ENCODE peak calls at places on chromosomes 7 and 10, in eight cellular contexts. W is activated CD8-positive, alpha-beta memory T cell treated with anti-CD3 and anti-CD28 coated beads, Interleukin-2, amount 50 U/mL, for 48 hours; G is epithelial cell of proximal tubule; Q is cardiac muscle cell; Y is D721Med; K is CD4-positive, alpha-beta T cell; Z is effector memory CD8-positive, alpha-beta T cell; H is amniotic stem cell. S is an unnamed sample.

GRCh38 chr10:119340893-119341235 is 133.5 kb downstream of the GRK5 start:
- DNase-seq in K (no peak), W (no peak), H (no peak), Y (no peak), Z (no peak), G (no peak), Q (no peak), S (no peak)

GRCh38 chr7:155816996-155817395 is 4.7 kb upstream of the SHH start:
- DNase-seq in G (no peak), W (no peak), Y (no peak), Q (no peak), K (no peak), H (no peak), Z (no peak), S (no peak)

GRCh38 chr7:141630621-141631020 is 71.3 kb downstream of the DENND11 start:
- DNase-seq in K (no peak), Q (no peak), H (no peak), G (no peak), Z (no peak), Y (no peak), W (no peak), S (no peak)

GRCh38 chr7:43465581-43466554 is 117.0 kb upstream of the STK17A start:
- DNase-seq in H (no peak), W (no peak), K (no peak), Q (no peak), Z (no peak), Y (no peak), G (no peak), S (no peak)

GRCh38 chr7:155450828-155451521 is 7.0 kb upstream of the EN2 start:
- DNase-seq in Z (no peak), K (no peak), G (no peak), H (no peak), Y (no peak), W (no peak), Q (no peak), S (no peak)

GRCh38 chr7:148110097-148110868 is 480.3 kb upstream of the C7orf33 start:
- DNase-seq in K (no peak), G (peak; percentile 33), Y (no peak), W (no peak), Q (peak; percentile 5), Z (no peak), H (no peak), S (no peak)

GRCh38 chr7:141575654-141576448 is 24.6 kb downstream of the AGK start:
- DNase-seq in H (no peak), G (no peak), Z (no peak), Y (no peak), Q (no peak), K (no peak), W (no peak), S (no peak)

GRCh38 chr10:22550732-22551131 is 163.6 kb downstream of the PIP4K2A start:
- DNase-seq in K (peak; percentile 68), G (no peak), H (no peak), Q (peak; percentile 45), Y (no peak), Z (peak; percentile 61), W (peak; percentile 87), S (no peak)

GRCh38 chr10:130000918-130001317 is 36.8 kb upstream of the EBF3 start:
- DNase-seq in Y (no peak), G (no peak), W (no peak), K (no peak), Z (no peak), H (no peak), Q (no peak), S (no peak)

GRCh38 chr7:143252002-143252401 is 11.2 kb upstream of the GSTK1 start:
- DNase-seq in K (no peak), Z (no peak), Y (no peak), G (no peak), H (no peak), W (no peak), Q (no peak), S (no peak)

GRCh38 chr10:123021517-123021916 is 12.7 kb downstream of the ACADSB start:
- DNase-seq in G (no peak), W (no peak), Z (no peak), K (no peak), Y (no peak), H (no peak), Q (peak; percentile 37), S (no peak)

GRCh38 chr10:127277063-127277462 is 80.7 kb upstream of the INSYN2A start:
- DNase-seq in W (no peak), Z (no peak), G (no peak), H (no peak), Y (no peak), K (no peak), Q (no peak), S (no peak)

GRCh38 chr7:157683251-157684156 is 346.7 kb downstream of the DNAJB6 start:
- DNase-seq in K (no peak), H (no peak), Q (no peak), Z (no peak), W (peak; percentile 40), G (no peak), Y (no peak), S (no peak)

GRCh38 chr7:4221043-4221442 is 461.1 kb upstream of the FOXK1 start:
- DNase-seq in W (no peak), H (no peak), Y (no peak), Z (no peak), G (no peak), K (no peak), Q (no peak), S (no peak)

GRCh38 chr7:111274882-111275281 is 184.0 kb downstream of the LRRN3 start:
- DNase-seq in Z (no peak), H (no peak), Q (peak; percentile 58), W (no peak), Y (no peak), K (no peak), G (no peak), S (no peak)

GRCh38 chr10:30158325-30158960 is 99.1 kb upstream of the JCAD start:
- DNase-seq in Q (peak; percentile 45), H (no peak), G (no peak), Y (no peak), K (no peak), W (no peak), Z (no peak), S (no peak)

GRCh38 chr10:55410415-55410885 is 609.4 kb upstream of the PCDH15 start:
- DNase-seq in H (no peak), Y (no peak), G (no peak), Z (no peak), K (no peak), W (no peak), Q (peak; percentile 1), S (peak; percentile 56)

GRCh38 chr10:88995156-88995876 is 4.7 kb downstream of the FAS start:
- DNase-seq in H (no peak), W (no peak), Y (no peak), K (no peak), G (no peak), Q (no peak), Z (no peak), S (no peak)

S was measured in NCI-H2081 treated with DMSO at 0.1 percent for 48 hours.